ENCODE peak calls at places on chromosome X, in five cellular contexts. E, C, M, W and H are unnamed samples.

GRCh38 chrX:6228720-6229119 is at the start of gene NLGN4X:
- DNase-seq in E (no peak), C (no peak), M (no peak), W (no peak), H (no peak)

GRCh38 chrX:49053223-49054072 is 5.4 kb upstream of the CCDC120 start:
- DNase-seq in E (peak; percentile 35), C (peak; percentile 41), M (peak; percentile 29), W (no peak), H (peak; percentile 48)

GRCh38 chrX:102085706-102086105 is 39.8 kb upstream of the TCEAL2 start:
- DNase-seq in E (no peak), C (no peak), M (peak; percentile 0), W (no peak), H (no peak)

GRCh38 chrX:119539872-119540271 is 25.3 kb downstream of the STEEP1 start:
- DNase-seq in E (no peak), C (no peak), M (no peak), W (no peak), H (no peak)

GRCh38 chrX:2513120-2513664 is 12.4 kb upstream of the DHRSX start:
- DNase-seq in E (no peak), C (no peak), M (no peak), W (no peak), H (no peak)

GRCh38 chrX:110578270-110578669 is 217.3 kb downstream of the CHRDL1 start:
- DNase-seq in E (no peak), C (no peak), M (no peak), W (no peak), H (no peak)

GRCh38 chrX:30865020-30865419 is 24.0 kb downstream of the TAB3 start:
- DNase-seq in E (no peak), C (no peak), M (peak; percentile 12), W (no peak), H (no peak)

GRCh38 chrX:130984782-130985181 is 73.4 kb upstream of the ARHGAP36 start:
- DNase-seq in E (no peak), C (no peak), M (no peak), W (no peak), H (no peak)

GRCh38 chrX:67724359-67725110 is 180.7 kb downstream of the AR start:
- DNase-seq in E (no peak), C (no peak), M (no peak), W (no peak), H (no peak)

GRCh38 chrX:131063613-131064012 is 5.5 kb downstream of the ARHGAP36 start:
- DNase-seq in E (no peak), C (no peak), M (no peak), W (no peak), H (no peak)

GRCh38 chrX:134520860-134521390 is 61.0 kb downstream of the HPRT1 start:
- DNase-seq in E (no peak), C (no peak), M (peak; percentile 61), W (no peak), H (no peak)

GRCh38 chrX:49058794-49059193 is at the start of gene CCDC120:
- DNase-seq in E (no peak), C (no peak), M (peak; percentile 66), W (no peak), H (peak; percentile 51)

GRCh38 chrX:136204571-136204970 is 46.6 kb downstream of the MAP7D3 start:
- DNase-seq in E (peak; percentile 49), C (no peak), M (peak; percentile 73), W (peak; percentile 25), H (peak; percentile 39)

GRCh38 chrX:96481831-96482230 is 202.8 kb upstream of the DIAPH2 start:
- DNase-seq in E (no peak), C (no peak), M (no peak), W (no peak), H (no peak)

GRCh38 chrX:71147496-71148277 is 3.0 kb downstream of the NLGN3 start:
- DNase-seq in E (no peak), C (no peak), M (no peak), W (no peak), H (no peak)

GRCh38 chrX:130539721-130540321 is 138.0 kb downstream of the RBMX2 start:
- DNase-seq in E (peak; percentile 8), C (no peak), M (peak; percentile 7), W (no peak), H (peak; percentile 51)

GRCh38 chrX:121455890-121456289 is 408.5 kb downstream of the GLUD2 start:
- DNase-seq in E (no peak), C (no peak), M (no peak), W (no peak), H (no peak)

GRCh38 chrX:45322820-45323219 is 122.1 kb upstream of the DIPK2B start:
- DNase-seq in E (no peak), C (no peak), M (no peak), W (no peak), H (no peak)

GRCh38 chrX:3066555-3066954 is 25.3 kb downstream of the ARSF start:
- DNase-seq in E (peak; percentile 8), C (no peak), M (no peak), W (no peak), H (no peak)

GRCh38 chrX:105167233-105167632 is 53.3 kb downstream of the TEX13A start:
- DNase-seq in E (no peak), C (no peak), M (no peak), W (no peak), H (no peak)

GRCh38 chrX:40094041-40094899 is 3.5 kb downstream of the BCOR start:
- DNase-seq in E (peak; percentile 59), C (no peak), M (peak; percentile 68), W (no peak), H (no peak)

GRCh38 chrX:53188763-53189162 is 36.2 kb downstream of the KDM5C start:
- DNase-seq in E (no peak), C (no peak), M (no peak), W (no peak), H (no peak)

GRCh38 chrX:69627744-69628143 is 11.8 kb downstream of the EDA start:
- DNase-seq in E (no peak), C (no peak), M (no peak), W (no peak), H (no peak)

GRCh38 chrX:17030580-17031285 is 84.3 kb downstream of the REPS2 start:
- DNase-seq in E (no peak), C (no peak), M (no peak), W (no peak), H (no peak)

GRCh38 chrX:22800806-22801205 is 199.0 kb upstream of the DDX53 start:
- DNase-seq in E (no peak), C (no peak), M (no peak), W (no peak), H (no peak)

GRCh38 chrX:44342866-44343265 is 606 bp downstream of the EFHC2 start:
- DNase-seq in E (no peak), C (no peak), M (no peak), W (no peak), H (no peak)

GRCh38 chrX:39764441-39764914 is 333.3 kb downstream of the BCOR start:
- DNase-seq in E (no peak), C (no peak), M (no peak), W (no peak), H (no peak)

GRCh38 chrX:2628751-2629315 is 62.3 kb upstream of the CD99 start:
- DNase-seq in E (no peak), C (peak; percentile 21), M (no peak), W (no peak), H (no peak)

GRCh38 chrX:18173494-18174180 is 47.0 kb downstream of the BEND2 start:
- DNase-seq in E (no peak), C (no peak), M (no peak), W (no peak), H (no peak)

GRCh38 chrX:148700021-148700420 is 199.6 kb downstream of the AFF2 start:
- DNase-seq in E (no peak), C (no peak), M (no peak), W (no peak), H (no peak)

GRCh38 chrX:25018682-25019081 is 2.9 kb upstream of the ARX start:
- DNase-seq in E (no peak), C (no peak), M (no peak), W (no peak), H (no peak)
- H3K27me3 ChIP-seq in E (peaks cover 100% of the 10 kb centered on the region), C (peaks cover 45% of the 10 kb centered on the region), M (peaks cover 48% of the 10 kb centered on the region), W (no peaks in the 10 kb centered on the region), H (peaks cover 17% of the 10 kb centered on the region)

DNA sequence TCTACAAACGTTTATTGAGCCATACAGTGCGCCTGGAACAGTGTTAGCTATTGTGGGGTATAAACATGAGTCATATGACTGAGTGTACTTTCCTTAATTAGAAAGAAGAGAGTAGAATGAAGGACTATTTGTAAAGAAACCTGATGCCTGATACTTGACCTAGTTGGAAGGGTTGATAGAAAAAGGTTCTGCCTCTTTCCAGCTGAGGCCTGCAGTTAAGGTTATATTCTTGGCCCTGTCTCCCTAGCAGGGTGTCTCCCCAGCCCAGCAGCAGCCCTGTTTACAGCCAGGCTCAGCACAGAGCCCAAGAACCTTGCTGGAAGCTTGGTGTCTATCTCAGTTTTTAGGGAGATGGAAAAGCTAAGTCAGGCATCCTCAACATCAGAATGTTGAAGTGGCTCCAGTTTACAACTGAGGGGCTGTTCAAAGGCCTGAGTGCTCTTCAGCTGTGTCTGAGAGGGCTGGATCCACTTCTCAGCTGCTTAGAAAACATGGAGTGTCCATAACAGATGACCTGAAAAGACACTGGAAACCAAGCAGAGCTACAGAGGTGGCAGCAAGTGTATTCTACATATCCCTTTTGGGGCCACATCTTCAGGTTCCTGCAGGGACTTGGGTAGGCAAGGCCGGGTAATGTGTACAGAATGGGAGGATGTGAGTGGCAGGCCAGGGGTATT is 21.6 kb downstream of the NYX start:
- DNase-seq in E (no peak), C (no peak), M (no peak), W (no peak), H (no peak)
- H3K27ac ChIP-seq in E (no peak overlapping the region), C (no peak overlapping the region), M (no peak overlapping the region), W (no peak overlapping the region), H (peak overlapping the region; percentile 64)

DNA sequence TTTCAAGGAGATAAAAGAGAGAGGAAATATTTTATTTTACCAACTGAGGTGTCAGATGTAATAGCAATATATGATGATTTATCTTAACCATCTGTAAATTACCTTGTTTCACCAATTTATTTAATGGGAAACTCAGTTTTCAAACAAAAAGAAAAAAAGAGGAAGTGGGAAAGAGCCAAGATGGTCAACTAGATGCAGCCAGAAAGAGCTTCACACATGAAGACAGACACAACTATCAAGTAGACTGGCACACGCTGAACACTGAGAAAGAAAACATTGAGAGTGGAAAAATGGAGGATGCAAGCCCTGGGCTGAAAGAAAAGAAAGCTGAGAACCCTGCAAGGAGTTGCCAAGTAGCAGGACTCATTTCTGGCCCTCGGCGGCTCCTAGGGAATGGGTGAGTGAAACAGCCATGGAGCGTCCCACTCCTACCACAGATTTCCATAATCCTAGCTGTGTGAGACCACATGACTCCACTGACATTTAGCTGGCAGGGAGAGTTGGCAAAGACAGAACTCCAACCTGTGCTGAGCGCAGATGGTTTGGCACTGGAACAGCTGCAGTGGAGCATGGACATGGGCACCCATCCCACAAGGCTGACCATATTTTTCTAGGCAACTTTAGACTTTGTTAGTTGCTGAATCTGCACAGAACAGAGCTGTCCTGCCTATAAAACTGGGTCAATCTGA is 409.3 kb downstream of the FAM47B start:
- DNase-seq in E (peak; percentile 6), C (no peak), M (no peak), W (no peak), H (no peak)
- H3K27me3 ChIP-seq in E (no peaks in the 10 kb centered on the region), C (no peaks in the 10 kb centered on the region), M (no peaks in the 10 kb centered on the region), W (no peaks in the 10 kb centered on the region), H (no peaks in the 10 kb centered on the region)

DNA sequence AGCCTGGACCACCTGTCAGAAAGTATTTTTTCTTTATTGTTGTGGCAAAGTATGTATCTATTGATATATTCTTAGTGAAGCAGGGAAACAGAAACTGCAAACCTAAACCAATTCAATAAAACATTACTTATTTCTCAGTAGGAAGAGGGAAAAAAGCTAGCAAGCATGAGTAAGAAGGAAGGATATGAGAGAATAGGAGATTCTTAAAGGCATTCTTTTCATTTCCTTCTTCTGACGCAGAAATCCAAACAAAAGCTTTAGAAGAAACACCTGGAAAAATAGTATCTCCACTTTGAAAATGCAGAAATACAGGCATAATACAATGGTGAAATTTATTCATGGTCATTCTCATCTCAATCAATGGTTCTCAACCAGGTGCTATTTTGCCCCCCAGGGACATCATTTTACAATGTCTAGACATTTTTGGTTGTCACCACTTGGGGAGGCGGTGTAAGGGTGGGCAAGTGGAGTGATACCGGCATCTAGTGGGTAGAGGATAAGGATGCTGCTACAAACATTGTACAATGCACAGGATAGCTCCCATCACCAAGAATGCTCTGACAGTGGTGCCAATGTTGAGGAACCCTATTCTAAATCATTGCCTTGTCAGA is 21.7 kb upstream of the ATXN3L start:
- DNase-seq in E (no peak), C (no peak), M (no peak), W (no peak), H (no peak)
- H3K27ac ChIP-seq in E (no peak overlapping the region), C (no peak overlapping the region), M (no peak overlapping the region), W (no peak overlapping the region), H (no peak overlapping the region)